ENCODE peak calls at places on chromosomes 7 and 10, in nine cellular contexts. P, W, L, F, H, I, O, A and S are unnamed samples.

GRCh38 chr10:84291389-84291788 is 37.0 kb upstream of the CCSER2 start:
- DNase-seq in P (no peak), W (no peak), L (peak), F (no peak), H (no peak), I (no peak), O (peak), A (peak), S (peak)

GRCh38 chr10:124894569-124895215 is 47.2 kb upstream of the ZRANB1 start:
- DNase-seq in P (no peak), W (no peak), L (no peak), F (no peak), H (no peak), I (no peak), O (peak), A (no peak), S (no peak)

GRCh38 chr7:54839538-54840213 is 80.7 kb upstream of the SEC61G start:
- DNase-seq in P (peak), W (no peak), L (peak), F (no peak), H (peak), I (no peak), O (peak), A (no peak), S (peak)

GRCh38 chr10:7541137-7542087 is 125.4 kb downstream of the ITIH5 start:
- DNase-seq in P (no peak), W (no peak), L (no peak), F (no peak), H (peak), I (no peak), O (peak), A (no peak), S (no peak)

GRCh38 chr10:96585726-96586418 is 940 bp downstream of the TM9SF3 start:
- DNase-seq in P (no peak), W (no peak), L (no peak), F (no peak), H (no peak), I (no peak), O (peak), A (no peak), S (peak)

GRCh38 chr10:29590598-29591415 is 44.0 kb downstream of the SVIL start:
- DNase-seq in P (peak), W (no peak), L (peak), F (peak), H (no peak), I (peak), O (peak), A (no peak), S (peak)

GRCh38 chr10:119450606-119451304 is 91.8 kb downstream of the RGS10 start:
- DNase-seq in P (no peak), W (no peak), L (peak), F (no peak), H (no peak), I (no peak), O (peak), A (no peak), S (no peak)

GRCh38 chr10:47360419-47361040 is 12.4 kb downstream of the RBP3 start:
- DNase-seq in P (no peak), W (no peak), L (no peak), F (no peak), H (peak), I (no peak), O (no peak), A (no peak), S (no peak)

GRCh38 chr10:17025444-17026295 is 103.9 kb downstream of the CUBN start:
- DNase-seq in P (no peak), W (no peak), L (peak), F (peak), H (no peak), I (no peak), O (peak), A (no peak), S (peak)

GRCh38 chr10:61140765-61141392 is 196.9 kb upstream of the RHOBTB1 start:
- DNase-seq in P (peak), W (no peak), L (peak), F (peak), H (no peak), I (peak), O (peak), A (peak), S (peak)

GRCh38 chr10:116690356-116691078 is 51.8 kb downstream of the HSPA12A start:
- DNase-seq in P (no peak), W (no peak), L (no peak), F (no peak), H (peak), I (no peak), O (peak), A (no peak), S (no peak)
- TF ChIP-seq CTCF in P (no peak), W (peak), L (no peak), F (peak), H (peak), I (peak), O (peak), A (no peak), S (no peak)

GRCh38 chr7:37920305-37920618 is 178 bp upstream of the EPDR1 start:
- DNase-seq in P (no peak), W (no peak), L (no peak), F (no peak), H (no peak), I (no peak), O (no peak), A (no peak), S (no peak)

GRCh38 chr7:37916673-37917660 is at the start of gene SFRP4:
- DNase-seq in P (peak), W (no peak), L (peak), F (no peak), H (peak), I (peak), O (peak), A (no peak), S (peak)

GRCh38 chr7:37916017-37916672 is 472 bp downstream of the SFRP4 start:
- DNase-seq in P (no peak), W (no peak), L (peak), F (no peak), H (peak), I (no peak), O (no peak), A (no peak), S (no peak)

GRCh38 chr7:37920619-37921339 is at the start of gene EPDR1:
- DNase-seq in P (peak), W (no peak), L (peak), F (no peak), H (peak), I (no peak), O (no peak), A (peak), S (no peak)

GRCh38 chr7:37918526-37918925 is 1.9 kb upstream of the SFRP4 start:
- DNase-seq in P (no peak), W (no peak), L (no peak), F (no peak), H (no peak), I (no peak), O (no peak), A (no peak), S (no peak)
- TF ChIP-seq CTCF in P (no peak), W (no peak), L (no peak), F (no peak), H (no peak), I (peak), O (no peak), A (peak), S (no peak)

DNA sequence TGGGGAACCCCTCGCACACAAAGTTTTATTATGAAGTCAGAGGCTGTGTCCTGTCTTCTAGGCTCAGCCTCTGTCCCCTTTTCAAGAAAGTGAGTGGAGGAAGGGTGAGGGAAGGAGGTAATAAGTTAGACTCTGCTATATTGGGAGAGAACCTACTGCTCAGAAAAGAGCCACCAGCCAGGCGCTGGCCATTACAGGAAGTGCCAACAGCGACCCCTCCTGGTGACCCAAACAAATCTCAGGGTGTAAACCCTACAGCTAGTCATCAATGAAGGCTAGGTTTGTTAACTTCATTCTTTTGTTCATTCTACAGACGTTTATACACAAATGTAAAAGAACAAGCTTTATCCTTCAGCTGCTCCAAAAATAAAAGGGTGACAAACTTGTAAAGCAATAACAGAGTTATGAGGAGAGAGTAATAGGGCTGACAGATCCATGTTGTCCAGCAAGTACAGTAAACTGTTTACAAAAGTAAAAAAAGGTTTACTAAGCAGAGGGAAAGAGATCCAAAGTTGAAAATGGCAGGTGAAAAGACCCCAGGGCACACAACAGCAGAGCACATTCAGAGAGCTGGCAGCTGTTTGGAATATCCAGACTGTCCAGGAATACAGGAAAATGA is 82.7 kb downstream of the FAM204A start:
- DNase-seq in P (peak), W (no peak), L (peak), F (no peak), H (no peak), I (no peak), O (peak), A (peak), S (peak)
- TF ChIP-seq CTCF in P (peak), W (peak), L (peak), F (peak), H (peak), I (peak), O (peak), A (peak), S (peak)

GRCh38 chr7:151630349-151630748 is 110.7 kb upstream of the RHEB start:
- DNase-seq in P (no peak), W (no peak), L (no peak), F (no peak), H (no peak), I (no peak), O (no peak), A (no peak), S (no peak)

GRCh38 chr7:151632750-151633515 is 113.2 kb upstream of the RHEB start:
- DNase-seq in P (no peak), W (peak), L (peak), F (no peak), H (peak), I (no peak), O (peak), A (no peak), S (peak)

GRCh38 chr7:151633516-151633812 is 113.8 kb upstream of the RHEB start:
- DNase-seq in P (no peak), W (no peak), L (no peak), F (no peak), H (no peak), I (no peak), O (no peak), A (no peak), S (no peak)

GRCh38 chr7:151631149-151631967 is 111.7 kb upstream of the RHEB start:
- DNase-seq in P (peak), W (no peak), L (no peak), F (no peak), H (no peak), I (no peak), O (no peak), A (no peak), S (peak)

DNA sequence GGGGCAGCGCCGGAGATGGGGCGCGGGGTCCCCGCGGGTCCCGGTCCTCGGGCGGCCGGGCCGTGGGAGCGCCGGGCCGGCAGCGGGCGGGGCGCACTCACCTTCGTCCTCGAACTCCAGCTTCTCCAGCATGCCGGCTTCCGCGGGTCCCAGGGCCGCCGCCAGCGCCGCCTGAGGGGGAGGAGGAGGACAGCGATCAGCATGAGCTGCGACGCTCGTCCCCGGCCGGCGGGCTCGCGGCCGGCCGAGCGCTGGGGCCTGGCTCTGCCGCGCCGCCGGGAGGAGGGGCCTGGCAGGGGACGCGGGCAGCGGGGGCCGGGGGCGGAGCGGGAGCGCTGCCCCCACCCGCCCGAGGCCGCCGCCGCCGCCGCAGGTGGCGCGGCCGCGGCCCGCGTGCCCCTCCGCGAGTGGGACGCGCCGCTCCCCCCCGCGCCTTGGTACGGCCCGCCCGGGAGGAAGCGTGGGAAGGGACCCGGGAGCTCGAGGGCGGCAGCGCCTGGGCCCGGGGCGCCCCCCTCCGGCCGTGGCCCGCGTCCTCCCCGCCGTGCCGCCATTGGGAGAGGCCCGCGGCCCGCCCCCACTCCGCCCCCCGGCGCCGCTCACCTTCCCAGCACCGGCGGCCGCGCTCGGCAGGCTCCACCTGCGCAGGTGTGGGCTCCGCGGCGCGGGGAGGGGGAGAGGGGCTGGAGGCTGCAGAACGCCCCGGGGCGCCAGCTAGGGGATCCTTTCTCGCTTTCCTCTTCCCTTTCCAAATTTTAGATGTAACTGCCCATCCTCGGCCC is 112.5 kb upstream of the RHEB start:
- DNase-seq in P (peak), W (peak), L (peak), F (peak), H (peak), I (no peak), O (peak), A (no peak), S (peak)
- TF ChIP-seq CTCF in P (peak), W (peak), L (no peak), F (peak), H (peak), I (peak), O (peak), A (no peak), S (peak)

GRCh38 chr10:99369551-99369950 is 40.4 kb downstream of the CNNM1 start:
- DNase-seq in P (no peak), W (no peak), L (peak), F (no peak), H (no peak), I (no peak), O (peak), A (no peak), S (no peak)
- TF ChIP-seq CTCF in P (no peak), W (no peak), L (no peak), F (no peak), H (no peak), I (no peak), O (no peak), A (no peak), S (no peak)

GRCh38 chr10:18414061-18414460 is 237.3 kb downstream of the NSUN6 start:
- DNase-seq in P (no peak), W (no peak), L (peak), F (no peak), H (peak), I (no peak), O (peak), A (no peak), S (no peak)
- TF ChIP-seq CTCF in P (no peak), W (no peak), L (no peak), F (no peak), H (no peak), I (no peak), O (peak), A (no peak), S (no peak)

GRCh38 chr7:13309535-13309934 is 622.1 kb downstream of the ARL4A start:
- DNase-seq in P (no peak), W (no peak), L (no peak), F (no peak), H (no peak), I (no peak), O (no peak), A (no peak), S (no peak)
- TF ChIP-seq CTCF in P (no peak), W (no peak), L (no peak), F (peak), H (no peak), I (no peak), O (peak), A (no peak), S (no peak)

DNA sequence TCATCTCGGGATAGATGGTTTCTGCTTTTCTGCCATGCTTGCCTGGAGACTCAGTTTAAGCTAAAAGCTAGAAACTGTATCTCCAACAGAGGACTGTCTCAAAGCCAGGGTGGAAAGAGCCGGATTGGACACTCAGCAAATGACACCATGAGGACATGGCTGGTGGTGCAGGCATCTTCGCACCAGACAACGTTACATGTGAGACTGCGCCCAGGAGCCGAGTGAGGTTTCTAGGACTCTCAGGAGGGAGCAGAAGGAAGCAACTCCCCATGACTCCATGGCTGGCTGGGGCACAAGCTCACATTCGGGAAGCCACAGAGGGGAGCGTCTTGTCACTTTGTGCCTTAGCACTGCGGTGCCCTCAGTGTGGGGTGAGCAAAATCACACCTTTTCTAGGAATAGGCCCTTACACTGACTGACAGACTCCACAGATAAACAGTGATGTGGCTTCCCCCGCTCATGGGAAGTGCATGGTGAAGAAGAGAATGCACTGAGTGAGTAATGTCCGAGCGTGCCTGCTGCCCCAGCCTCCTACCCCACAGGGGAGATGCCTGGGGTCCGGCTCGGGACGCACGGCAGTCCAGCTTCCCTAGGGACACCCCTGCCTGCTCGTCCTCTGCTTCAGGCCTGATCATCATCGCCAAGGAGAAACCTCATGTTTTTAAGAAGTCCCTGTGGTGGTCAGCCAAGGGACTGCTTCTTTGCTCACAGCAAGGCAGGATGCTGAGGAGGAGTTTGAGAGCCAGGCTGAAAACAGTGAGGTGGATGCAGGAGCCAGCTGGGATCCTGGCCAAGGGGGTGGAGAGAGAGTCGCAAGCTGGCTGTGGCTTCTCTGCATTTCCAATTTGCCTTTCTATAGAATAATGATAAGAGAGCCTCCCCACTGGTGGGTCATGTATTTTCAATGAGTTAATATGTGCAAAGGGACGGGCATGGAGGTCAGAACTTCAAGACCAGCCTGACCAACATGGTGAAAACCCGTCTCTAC is 52.2 kb upstream of the FXYD4 start:
- DNase-seq in P (no peak), W (no peak), L (no peak), F (no peak), H (no peak), I (no peak), O (no peak), A (no peak), S (no peak)
- TF ChIP-seq CTCF in P (no peak), W (no peak), L (no peak), F (no peak), H (no peak), I (no peak), O (no peak), A (no peak), S (no peak)